ENCODE peak calls at places on chromosomes 16 and 17, in ten cellular contexts. Z, K, U, E, M, V, H, B, R and N are unnamed samples.

GRCh38 chr17:65039349-65039988 is 17.1 kb downstream of the GNA13 start:
- DNase-seq in V (no peak), M (no peak), K (no peak), H (no peak), B (peak), U (no peak), R (no peak), Z (no peak), E (no peak), N (no peak)

GRCh38 chr17:66468241-66469087 is 166.1 kb downstream of the PRKCA start:
- DNase-seq in V (no peak), R (no peak), H (no peak), E (no peak), K (no peak), B (peak), Z (no peak), M (no peak), U (no peak), N (no peak)

GRCh38 chr17:17768415-17769088 is 68.2 kb downstream of the SREBF1 start:
- DNase-seq in K (no peak), R (no peak), H (no peak), E (no peak), V (no peak), Z (no peak), B (no peak), M (no peak), U (peak), N (no peak)

GRCh38 chr16:22623351-22623781 is 112.7 kb downstream of the NPIPB5 start:
- DNase-seq in B (no peak), Z (peak), U (no peak), M (no peak), K (no peak), E (no peak), R (no peak), H (no peak), V (peak), N (no peak)

GRCh38 chr17:79627766-79628690 is 17.2 kb upstream of the RBFOX3 start:
- DNase-seq in R (no peak), M (peak), Z (no peak), K (no peak), B (no peak), V (no peak), H (no peak), E (peak), U (no peak), N (peak)

GRCh38 chr17:42155614-42156045 is 841 bp upstream of the RAB5C start:
- DNase-seq in H (no peak), K (no peak), Z (no peak), V (no peak), U (no peak), B (no peak), M (no peak), E (no peak), R (no peak), N (no peak)

GRCh38 chr17:79008666-79009387 is 737 bp downstream of the CANT1 start:
- DNase-seq in H (no peak), U (no peak), Z (no peak), B (no peak), V (no peak), K (no peak), R (no peak), E (no peak), M (no peak), N (no peak)

GRCh38 chr17:56142325-56142724 is 10.9 kb upstream of the ANKFN1 start:
- DNase-seq in H (no peak), E (no peak), K (no peak), B (peak), V (peak), U (no peak), Z (peak), M (no peak), R (no peak), N (no peak)

GRCh38 chr17:75130059-75130631 is 1.4 kb downstream of the NT5C start:
- DNase-seq in H (no peak), E (no peak), U (no peak), K (no peak), V (no peak), B (no peak), R (no peak), Z (no peak), M (no peak), N (no peak)

GRCh38 chr17:63927464-63928171 is 4.5 kb downstream of the CD79B start:
- DNase-seq in E (no peak), H (no peak), Z (no peak), U (no peak), M (no peak), B (no peak), R (no peak), K (no peak), V (no peak), N (no peak)

GRCh38 chr16:57000271-57001025 is 11.1 kb downstream of the NLRC5 start:
- DNase-seq in Z (peak), B (peak), U (peak), M (peak), R (no peak), E (peak), V (peak), K (peak), H (peak), N (no peak)

GRCh38 chr17:38584350-38584925 is 21.3 kb downstream of the SRCIN1 start:
- DNase-seq in U (peak), R (peak), K (peak), H (peak), M (peak), V (no peak), E (peak), B (peak), Z (peak), N (peak)

GRCh38 chr17:2042355-2042929 is 620 bp downstream of the OVCA2 start:
- DNase-seq in K (no peak), Z (no peak), B (no peak), E (no peak), V (no peak), H (no peak), R (no peak), M (no peak), U (no peak), N (no peak)

GRCh38 chr16:75256059-75256870 is 4.8 kb upstream of the BCAR1 start:
- DNase-seq in R (no peak), B (no peak), U (peak), E (no peak), K (no peak), M (no peak), H (no peak), Z (no peak), V (no peak), N (no peak)

GRCh38 chr17:74987909-74988711 is 678 bp downstream of the CDR2L start:
- DNase-seq in R (peak), V (no peak), U (peak), E (no peak), Z (peak), B (no peak), M (peak), H (peak), K (peak), N (peak)

GRCh38 chr17:29710891-29711418 is 88.2 kb upstream of the CORO6 start:
- DNase-seq in Z (peak), M (no peak), U (no peak), B (peak), H (no peak), V (no peak), K (no peak), R (no peak), E (no peak), N (no peak)

GRCh38 chr16:3730161-3731125 is 13.1 kb upstream of the TRAP1 start:
- DNase-seq in H (no peak), B (no peak), K (no peak), Z (no peak), V (no peak), E (no peak), U (no peak), R (no peak), M (no peak), N (no peak)

GRCh38 chr16:53159781-53160436 is 105.1 kb downstream of the CHD9 start:
- DNase-seq in K (no peak), U (no peak), R (no peak), B (peak), H (peak), E (no peak), Z (peak), M (no peak), V (no peak), N (no peak)

GRCh38 chr16:75380870-75381269 is 52.4 kb downstream of the CFDP1 start:
- DNase-seq in M (no peak), K (no peak), V (no peak), B (no peak), Z (peak), E (no peak), U (no peak), R (no peak), H (no peak), N (no peak)

GRCh38 chr16:5523794-5524193 is 426.2 kb upstream of the EEF2KMT start:
- DNase-seq in U (no peak), V (no peak), M (no peak), H (no peak), E (no peak), Z (no peak), K (no peak), B (no peak), R (no peak), N (no peak)

GRCh38 chr16:80682435-80683070 is 121.8 kb downstream of the CDYL2 start:
- DNase-seq in H (no peak), K (no peak), R (peak), V (peak), E (no peak), Z (peak), M (no peak), B (no peak), U (no peak), N (no peak)

GRCh38 chr17:64984776-64985521 is 65.7 kb upstream of the LRRC37A3 start:
- DNase-seq in K (peak), B (no peak), Z (peak), R (no peak), V (no peak), M (no peak), E (peak), U (no peak), H (no peak), N (no peak)

GRCh38 chr16:7218936-7219335 is 113.7 kb upstream of the RBFOX1 start:
- DNase-seq in K (no peak), M (no peak), U (no peak), H (no peak), R (no peak), B (no peak), E (no peak), Z (no peak), V (no peak), N (no peak)

GRCh38 chr17:75487351-75488070 is 27.8 kb downstream of the CASKIN2 start:
- DNase-seq in M (no peak), V (no peak), K (peak), R (peak), Z (no peak), B (no peak), E (peak), H (no peak), U (peak), N (no peak)

GRCh38 chr16:89827383-89828198 is 684 bp upstream of the SPIRE2 start:
- DNase-seq in V (no peak), E (no peak), H (peak), U (peak), M (peak), B (peak), R (no peak), Z (peak), K (peak), N (peak)

GRCh38 chr17:27247071-27247957 is 46.6 kb upstream of the WSB1 start:
- DNase-seq in H (peak), R (no peak), B (no peak), M (peak), Z (peak), V (peak), K (peak), E (no peak), U (peak), N (no peak)

GRCh38 chr17:72587773-72588511 is 467.1 kb downstream of the SOX9 start:
- DNase-seq in H (no peak), K (peak), Z (no peak), E (no peak), V (no peak), R (no peak), B (peak), U (no peak), M (no peak), N (no peak)

GRCh38 chr16:17591655-17592405 is 121.1 kb upstream of the XYLT1 start:
- DNase-seq in B (no peak), R (no peak), K (no peak), U (no peak), Z (no peak), V (no peak), M (no peak), H (no peak), E (no peak), N (no peak)

GRCh38 chr17:40450175-40450574 is 6.9 kb downstream of the IGFBP4 start:
- DNase-seq in H (peak), R (no peak), E (no peak), U (no peak), Z (no peak), M (no peak), K (peak), V (no peak), B (peak), N (no peak)

GRCh38 chr16:11356573-11357331 is 11.5 kb downstream of the RMI2 start:
- DNase-seq in K (peak), R (peak), B (no peak), E (peak), V (no peak), M (peak), H (peak), Z (peak), U (peak), N (peak)

GRCh38 chr17:83176956-83177583 is 97.7 kb downstream of the METRNL start:
- DNase-seq in B (no peak), R (no peak), E (no peak), V (no peak), Z (no peak), H (no peak), U (no peak), K (no peak), M (no peak), N (no peak)

GRCh38 chr17:66753126-66753920 is 81.6 kb upstream of the CACNG5 start:
- DNase-seq in B (no peak), V (no peak), U (no peak), M (no peak), H (no peak), R (no peak), K (no peak), Z (no peak), E (no peak), N (no peak)

GRCh38 chr16:77723108-77723514 is 797 bp downstream of the NUDT7 start:
- DNase-seq in Z (peak), H (peak), K (peak), R (no peak), E (no peak), U (no peak), B (no peak), M (peak), V (no peak), N (no peak)

GRCh38 chr17:10735251-10735650 is 5.4 kb upstream of the TMEM220 start:
- DNase-seq in U (no peak), R (no peak), H (no peak), E (no peak), M (no peak), Z (no peak), V (no peak), B (no peak), K (no peak), N (no peak)

GRCh38 chr16:28990375-28991040 is 5.7 kb downstream of the LAT start:
- DNase-seq in B (no peak), U (no peak), E (no peak), M (no peak), V (no peak), H (no peak), K (no peak), R (no peak), Z (no peak), N (no peak)

GRCh38 chr16:87382023-87382785 is 1.4 kb downstream of the FBXO31 start:
- DNase-seq in U (no peak), V (no peak), Z (no peak), K (peak), H (no peak), B (no peak), R (no peak), M (no peak), E (no peak), N (no peak)

GRCh38 chr16:87383522-87384161 is at the start of gene FBXO31:
- DNase-seq in R (peak), U (peak), H (peak), M (peak), Z (peak), E (peak), K (peak), V (peak), B (peak), N (peak)

GRCh38 chr16:87380875-87381274 is 2.7 kb downstream of the FBXO31 start:
- DNase-seq in K (no peak), Z (peak), H (no peak), B (no peak), R (no peak), M (no peak), V (no peak), E (no peak), U (no peak), N (no peak)

GRCh38 chr16:87387942-87388817 is 4.0 kb upstream of the MAP1LC3B start:
- DNase-seq in H (peak), K (peak), U (peak), Z (peak), M (peak), E (peak), R (peak), V (peak), B (peak), N (peak)

GRCh38 chr16:87384162-87384999 is 805 bp upstream of the FBXO31 start:
- DNase-seq in H (peak), K (peak), E (no peak), B (peak), U (peak), Z (no peak), R (peak), V (no peak), M (peak), N (peak)
- TF ChIP-seq CTCF in H (no peak), K (no peak), E (no peak), B (no peak), U (no peak), Z (no peak), R (no peak), V (no peak), M (no peak), N (no peak)

DNA sequence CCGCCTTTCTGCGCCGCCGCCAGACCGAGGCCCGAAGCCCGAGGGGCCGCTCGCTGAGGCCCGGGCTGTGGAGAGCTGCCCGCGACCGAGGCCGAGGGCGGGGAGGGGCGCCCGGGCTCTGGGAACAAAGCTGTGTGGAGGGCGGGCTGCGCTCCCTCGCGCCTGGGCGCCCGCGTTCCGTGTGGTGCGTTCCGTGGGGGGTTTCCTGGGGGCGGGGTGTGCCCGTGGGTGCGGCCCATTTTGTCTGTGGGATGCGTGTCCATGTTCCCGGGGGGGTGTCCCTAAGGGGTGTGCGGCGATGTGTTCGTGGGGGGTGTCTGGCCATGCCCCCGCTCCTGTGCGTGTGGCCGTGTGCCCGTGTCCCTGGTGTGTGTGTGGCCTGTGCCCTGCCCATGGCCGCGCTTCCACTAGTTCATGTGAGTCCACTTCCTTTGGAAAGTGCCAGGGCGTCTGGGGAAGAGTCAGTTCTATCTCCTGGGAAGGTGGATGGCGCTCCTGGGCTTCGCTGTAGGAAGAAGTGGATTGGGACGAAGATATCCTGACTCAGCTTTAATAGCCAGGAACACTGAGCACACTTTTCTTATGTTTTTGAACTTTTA is 520 bp downstream of the JPT2 start:
- DNase-seq in B (peak), U (peak), V (no peak), K (peak), H (peak), M (no peak), E (peak), Z (peak), R (no peak), N (no peak)
- TF ChIP-seq CTCF in B (no peak), U (no peak), V (no peak), K (no peak), H (no peak), M (no peak), E (no peak), Z (no peak), R (no peak), N (no peak)

GRCh38 chr17:16304832-16305231 is 48.4 kb downstream of the CENPV start:
- DNase-seq in M (no peak), H (peak), R (no peak), V (no peak), Z (no peak), B (no peak), E (no peak), K (no peak), U (no peak), N (no peak)
- TF ChIP-seq CTCF in M (peak), H (peak), R (no peak), V (peak), Z (peak), B (peak), E (peak), K (no peak), U (peak), N (peak)

GRCh38 chr17:54968259-54968953 is at the start of the genes COX11 and STXBP4:
- DNase-seq in R (peak), E (peak), Z (peak), K (peak), U (peak), B (peak), V (peak), M (peak), H (peak), N (peak)

GRCh38 chr17:54969658-54970572 is 1.4 kb downstream of the STXBP4 start:
- DNase-seq in B (no peak), V (no peak), R (no peak), E (no peak), K (no peak), H (no peak), U (no peak), M (no peak), Z (no peak), N (no peak)

GRCh38 chr17:54971147-54971546 is 2.6 kb downstream of the STXBP4 start:
- DNase-seq in H (no peak), B (no peak), V (no peak), K (no peak), U (no peak), R (no peak), E (no peak), Z (no peak), M (no peak), N (no peak)

GRCh38 chr17:54968954-54969400 is 412 bp downstream of the STXBP4 start:
- DNase-seq in R (no peak), U (no peak), H (peak), M (no peak), B (peak), E (no peak), V (no peak), Z (peak), K (peak), N (peak)

GRCh38 chr17:54967621-54968258 is 714 bp downstream of the COX11 start:
- DNase-seq in K (peak), M (no peak), U (no peak), R (no peak), B (peak), H (peak), E (no peak), V (no peak), Z (peak), N (no peak)
- TF ChIP-seq CTCF in K (no peak), M (no peak), U (no peak), R (no peak), B (no peak), H (no peak), E (no peak), V (no peak), Z (no peak), N (no peak)

GRCh38 chr16:67668495-67669157 is 2.0 kb downstream of the C16orf86 start:
- DNase-seq in R (no peak), H (no peak), M (no peak), K (no peak), Z (no peak), E (no peak), V (no peak), U (no peak), B (no peak), N (no peak)
- TF ChIP-seq CTCF in R (no peak), H (peak), M (no peak), K (no peak), Z (peak), E (no peak), V (no peak), U (peak), B (no peak), N (no peak)

GRCh38 chr17:32608267-32608666 is 121.5 kb downstream of the CDK5R1 start:
- DNase-seq in K (no peak), V (no peak), B (no peak), Z (no peak), M (no peak), H (no peak), U (no peak), R (no peak), E (no peak), N (no peak)

GRCh38 chr17:32604966-32605365 is 118.2 kb downstream of the CDK5R1 start:
- DNase-seq in M (no peak), R (no peak), Z (no peak), V (no peak), K (no peak), E (no peak), H (no peak), U (no peak), B (no peak), N (no peak)

GRCh38 chr17:32610943-32611342 is 124.2 kb downstream of the CDK5R1 start:
- DNase-seq in E (no peak), U (no peak), R (no peak), H (no peak), V (no peak), B (no peak), M (no peak), Z (no peak), K (no peak), N (no peak)

GRCh38 chr17:32610027-32610650 is 123.3 kb downstream of the CDK5R1 start:
- DNase-seq in M (no peak), V (no peak), B (no peak), E (no peak), U (no peak), Z (no peak), K (no peak), R (no peak), H (no peak), N (no peak)

GRCh38 chr17:32609085-32609484 is 122.3 kb downstream of the CDK5R1 start:
- DNase-seq in R (no peak), M (peak), B (peak), K (peak), U (peak), E (peak), H (peak), V (no peak), Z (peak), N (no peak)
- TF ChIP-seq CTCF in R (no peak), M (peak), B (peak), K (peak), U (peak), E (peak), H (peak), V (peak), Z (peak), N (no peak)

GRCh38 chr17:45160505-45161287 is 979 bp upstream of the HEXIM2 start:
- DNase-seq in V (no peak), E (no peak), H (peak), B (no peak), Z (peak), M (peak), K (peak), U (peak), R (peak), N (peak)
- TF ChIP-seq CTCF in V (peak), E (no peak), H (peak), B (no peak), Z (peak), M (peak), K (no peak), U (peak), R (no peak), N (peak)